ENCODE peak calls at places on chromosomes 2 and 18, in five cellular contexts. C is brain microvascular endothelial cell, W is epithelial cell of proximal tubule, Z is HFF-Myc, B is stomach. Q is an unnamed sample.

GRCh38 chr2:225158360-225158759 is 116.1 kb upstream of the DOCK10 start:
- DNase-seq in C (no peak), W (no peak), Z (no peak), B (no peak), Q (no peak)

GRCh38 chr2:23380562-23381065 is 4.4 kb upstream of the KLHL29 start:
- DNase-seq in C (no peak), W (peak), Z (no peak), B (no peak), Q (peak)

GRCh38 chr2:233416706-233417105 is 62.4 kb downstream of the DGKD start:
- DNase-seq in C (no peak), W (no peak), Z (no peak), B (peak), Q (no peak)

GRCh38 chr2:42954227-42954962 is 162.0 kb upstream of the HAAO start:
- DNase-seq in C (no peak), W (no peak), Z (no peak), B (no peak), Q (no peak)

GRCh38 chr2:118856978-118857676 is 9.7 kb upstream of the EN1 start:
- DNase-seq in C (no peak), W (no peak), Z (no peak), B (no peak), Q (no peak)

GRCh38 chr18:48274301-48274700 is 134.9 kb downstream of the ZBTB7C start:
- DNase-seq in C (no peak), W (no peak), Z (no peak), B (no peak), Q (no peak)

GRCh38 chr2:17232751-17233150 is 285.5 kb downstream of the RAD51AP2 start:
- DNase-seq in C (no peak), W (no peak), Z (no peak), B (no peak), Q (no peak)

GRCh38 chr2:43225788-43226557 is 433 bp downstream of the ZFP36L2 start:
- DNase-seq in C (peak), W (no peak), Z (no peak), B (no peak), Q (peak)

GRCh38 chr18:9177466-9177865 is 40.9 kb downstream of the ANKRD12 start:
- DNase-seq in C (no peak), W (no peak), Z (no peak), B (no peak), Q (no peak)

GRCh38 chr2:239319261-239319661 is 81.6 kb downstream of the HDAC4 start:
- DNase-seq in C (peak), W (no peak), Z (no peak), B (peak), Q (no peak)

GRCh38 chr2:110219496-110220192 is 7.3 kb upstream of the MTLN start:
- DNase-seq in C (peak), W (no peak), Z (peak), B (no peak), Q (no peak)

GRCh38 chr18:76971149-76971548 is 148.8 kb downstream of the ZNF236 start:
- DNase-seq in C (no peak), W (no peak), Z (no peak), B (no peak), Q (no peak)

GRCh38 chr2:100733344-100734187 is 86.4 kb upstream of the NPAS2 start:
- DNase-seq in C (peak), W (no peak), Z (no peak), B (no peak), Q (no peak)

GRCh38 chr2:188024811-188025210 is 266.9 kb upstream of the GULP1 start:
- DNase-seq in C (no peak), W (no peak), Z (peak), B (no peak), Q (no peak)

GRCh38 chr18:78778651-78779050 is 201.0 kb upstream of the SALL3 start:
- DNase-seq in C (no peak), W (no peak), Z (no peak), B (peak), Q (no peak)

GRCh38 chr2:74246496-74247195 is 48.2 kb downstream of the MTHFD2 start:
- DNase-seq in C (no peak), W (no peak), Z (no peak), B (no peak), Q (no peak)

GRCh38 chr2:200217320-200217719 is 89.2 kb upstream of the SPATS2L start:
- DNase-seq in C (no peak), W (no peak), Z (no peak), B (no peak), Q (no peak)

GRCh38 chr18:34697233-34697632 is 12.9 kb upstream of the DTNA start:
- DNase-seq in C (no peak), W (no peak), Z (no peak), B (no peak), Q (no peak)

GRCh38 chr2:135797497-135798274 is 39.3 kb downstream of the LCT start:
- DNase-seq in C (peak), W (peak), Z (peak), B (peak), Q (peak)

GRCh38 chr2:29920631-29921559 is 491 bp downstream of the ALK start:
- DNase-seq in C (no peak), W (no peak), Z (no peak), B (no peak), Q (no peak)

GRCh38 chr18:59705145-59705544 is 7.9 kb upstream of the CCBE1 start:
- DNase-seq in C (no peak), W (no peak), Z (no peak), B (no peak), Q (no peak)

GRCh38 chr2:3105814-3106569 is 271.6 kb downstream of the EIPR1 start:
- DNase-seq in C (no peak), W (no peak), Z (no peak), B (no peak), Q (no peak)

GRCh38 chr2:239830066-239830717 is 194.9 kb downstream of the NDUFA10 start:
- DNase-seq in C (no peak), W (no peak), Z (no peak), B (peak), Q (no peak)

GRCh38 chr2:205766765-205767359 is 84.6 kb downstream of the NRP2 start:
- DNase-seq in C (peak), W (no peak), Z (no peak), B (peak), Q (peak)

GRCh38 chr2:237158194-237158593 is 72.5 kb downstream of the COPS8 start:
- DNase-seq in C (no peak), W (no peak), Z (no peak), B (no peak), Q (no peak)

GRCh38 chr2:173221937-173222594 is 132.6 kb upstream of the CDCA7 start:
- DNase-seq in C (no peak), W (no peak), Z (no peak), B (no peak), Q (no peak)

GRCh38 chr2:147756103-147756502 is 88.7 kb upstream of the ACVR2A start:
- DNase-seq in C (no peak), W (no peak), Z (no peak), B (no peak), Q (no peak)

GRCh38 chr2:112021781-112022231 is 33.3 kb upstream of the TMEM87B start:
- DNase-seq in C (no peak), W (no peak), Z (no peak), B (no peak), Q (no peak)

GRCh38 chr2:190929919-190930318 is 49.3 kb downstream of the GLS start:
- DNase-seq in C (peak), W (peak), Z (no peak), B (no peak), Q (no peak)

GRCh38 chr2:106065268-106065982 is 128.7 kb downstream of the UXS1 start:
- DNase-seq in C (no peak), W (no peak), Z (no peak), B (no peak), Q (peak)

GRCh38 chr2:210461401-210461800 is 15.2 kb downstream of the LANCL1 start:
- DNase-seq in C (no peak), W (no peak), Z (no peak), B (no peak), Q (no peak)

GRCh38 chr2:188291142-188291616 is 495 bp upstream of the GULP1 start:
- DNase-seq in C (no peak), W (peak), Z (no peak), B (peak), Q (no peak)

GRCh38 chr2:174120346-174120745 is 128.0 kb downstream of the OLA1 start:
- DNase-seq in C (peak), W (no peak), Z (no peak), B (no peak), Q (no peak)

GRCh38 chr2:226791056-226791486 is 8.5 kb downstream of the IRS1 start:
- DNase-seq in C (peak), W (no peak), Z (no peak), B (no peak), Q (no peak)

GRCh38 chr2:229083606-229084349 is 187.3 kb downstream of the PID1 start:
- DNase-seq in C (no peak), W (no peak), Z (no peak), B (no peak), Q (no peak)

GRCh38 chr2:212005077-212005671 is 533.4 kb downstream of the ERBB4 start:
- DNase-seq in C (peak), W (no peak), Z (no peak), B (peak), Q (no peak)

GRCh38 chr2:130849896-130850787 is 13.4 kb downstream of the ARHGEF4 start:
- DNase-seq in C (no peak), W (no peak), Z (no peak), B (no peak), Q (no peak)

GRCh38 chr2:178227187-178227586 is 32.9 kb downstream of the OSBPL6 start:
- DNase-seq in C (no peak), W (no peak), Z (no peak), B (no peak), Q (no peak)

GRCh38 chr2:45283764-45284620 is 274.7 kb upstream of the SIX2 start:
- DNase-seq in C (peak), W (no peak), Z (peak), B (no peak), Q (no peak)

GRCh38 chr2:143934170-143934912 is 585.6 kb downstream of the ZEB2 start:
- DNase-seq in C (no peak), W (peak), Z (no peak), B (no peak), Q (no peak)

DNA sequence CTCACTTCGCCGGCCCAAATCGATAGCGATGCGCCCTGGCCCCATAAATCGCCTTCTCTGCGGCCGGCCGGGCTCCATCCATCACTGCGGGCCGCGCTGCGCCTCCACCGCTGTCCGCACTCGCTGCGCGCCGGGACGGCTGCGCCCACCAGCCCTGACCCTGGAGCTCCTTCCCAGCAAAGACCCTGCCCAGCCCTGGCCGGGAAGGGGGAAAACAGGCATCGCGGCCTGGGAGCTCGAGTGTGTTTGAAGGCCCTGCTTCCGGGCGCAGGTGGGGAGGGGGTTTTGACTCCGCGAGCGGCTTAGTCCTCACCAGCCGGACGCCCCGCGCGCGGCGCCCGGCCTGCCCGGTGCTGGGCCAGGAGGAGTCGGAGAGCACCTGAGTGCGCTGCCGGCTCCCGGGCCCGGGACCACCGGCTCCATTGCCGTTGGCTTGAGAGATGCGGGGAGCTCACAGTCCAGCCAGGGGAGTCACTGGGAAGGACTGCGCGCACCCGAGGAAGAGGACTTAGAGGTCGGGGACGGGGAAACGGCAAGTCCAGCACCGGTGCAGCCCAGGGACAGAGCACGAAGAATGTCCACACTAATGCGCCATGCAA is 1.1 kb downstream of the PAX8 start:
- DNase-seq in C (no peak), W (no peak), Z (no peak), B (no peak), Q (no peak)
- H3K4me3 ChIP-seq in C (no peak), W (peak), Z (no peak), B (no peak), Q (no peak)

GRCh38 chr18:7567487-7568425 is 640 bp downstream of the PTPRM start:
- DNase-seq in C (peak), W (no peak), Z (no peak), B (peak), Q (no peak)
- H3K4me3 ChIP-seq in C (peak), W (peak), Z (peak), B (peak), Q (no peak)

DNA sequence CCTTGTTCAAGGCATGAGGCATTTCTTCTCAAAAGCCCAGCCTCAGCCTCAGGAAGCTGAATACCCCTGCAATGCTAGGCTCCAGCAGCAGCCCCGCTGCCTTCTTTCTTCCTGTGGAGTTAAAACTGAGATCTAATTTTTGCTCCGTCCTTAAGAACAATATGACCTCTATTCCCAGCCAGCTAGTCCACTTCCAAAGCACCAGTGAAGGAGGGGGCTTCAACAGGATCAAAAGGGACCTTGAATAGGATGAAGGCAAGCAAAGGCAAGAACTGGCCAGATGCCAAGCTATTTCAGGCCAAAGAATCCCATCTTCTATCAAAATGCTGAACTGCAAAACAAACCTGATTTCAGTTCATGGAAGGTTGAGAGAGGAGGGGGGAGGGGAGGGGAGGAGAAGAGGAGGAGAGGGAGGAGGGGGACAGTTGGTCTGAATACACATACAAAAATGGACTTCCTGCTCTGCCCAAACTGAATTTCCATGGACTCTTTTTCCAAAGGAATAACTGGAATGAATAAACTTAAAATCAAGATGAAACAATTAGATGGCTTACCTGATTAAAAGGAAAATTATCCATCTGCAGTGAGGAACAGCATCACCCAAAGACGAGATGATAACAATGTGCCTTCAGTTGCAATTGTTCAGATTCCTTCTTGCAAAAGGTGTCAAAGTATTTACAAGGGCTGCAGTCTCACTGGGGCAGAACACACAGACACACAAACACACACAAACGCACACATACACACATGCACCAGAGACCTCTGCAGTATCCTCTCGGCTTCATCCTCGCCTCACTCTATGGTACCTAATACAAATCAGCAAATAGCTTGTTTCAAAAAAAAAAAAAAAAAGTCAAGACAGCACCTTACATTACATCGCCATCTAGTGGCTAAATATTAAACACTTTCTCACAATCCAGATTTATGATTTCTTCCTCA is at the start of gene SCN1A:
- DNase-seq in C (no peak), W (no peak), Z (peak), B (no peak), Q (no peak)
- H3K4me3 ChIP-seq in C (no peak), W (no peak), Z (no peak), B (no peak), Q (no peak)

GRCh38 chr2:138490673-138491494 is 10.7 kb upstream of the SPOPL start:
- DNase-seq in C (no peak), W (no peak), Z (no peak), B (no peak), Q (no peak)
- H3K4me3 ChIP-seq in C (no peak), W (no peak), Z (no peak), B (no peak), Q (no peak)

DNA sequence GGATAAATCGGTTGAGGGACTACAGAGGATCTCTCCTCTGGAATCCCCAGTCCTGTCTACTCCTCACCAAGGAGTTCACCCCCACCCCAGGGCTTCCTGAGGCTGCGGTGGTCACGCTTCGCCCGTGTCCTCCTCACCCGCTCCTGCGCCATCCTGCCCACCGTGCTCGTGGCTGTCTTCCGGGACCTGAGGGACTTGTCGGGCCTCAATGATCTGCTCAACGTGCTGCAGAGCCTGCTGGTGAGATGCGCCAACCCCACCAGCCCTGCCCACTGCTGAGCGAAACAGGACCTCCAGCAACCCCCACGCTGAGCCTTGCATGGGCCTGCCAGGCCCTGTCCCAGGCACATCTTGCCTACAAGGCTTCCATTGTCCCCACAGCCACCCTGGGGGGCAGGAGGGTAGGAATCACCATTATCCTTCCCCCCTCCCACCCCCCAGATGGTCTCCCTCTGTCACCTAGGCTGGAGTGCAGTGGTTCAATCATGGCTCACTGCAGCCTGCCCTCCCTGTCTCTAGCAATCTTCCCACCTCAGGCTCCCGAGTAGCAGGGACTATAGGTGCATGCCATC is 6.7 kb upstream of the CTDSP1 start:
- DNase-seq in C (no peak), W (no peak), Z (no peak), B (no peak), Q (no peak)
- H3K4me3 ChIP-seq in C (no peak), W (no peak), Z (no peak), B (no peak), Q (no peak)

Q was measured in naive thymus-derived CD4-positive, alpha-beta T cell.